ENCODE peak calls at places on chromosomes 1 and 21, in seven cellular contexts. Y is CD8-positive, alpha-beta memory T cell; G is breast epithelium; J is CD4-positive, CD25-positive, alpha-beta regulatory T cell; Z is adrenal gland; E is A673; U is aorta. N is an unnamed sample.

GRCh38 chr1:16900771-16901170 is 5.0 kb downstream of the RNU1-2 start:
- DNase-seq in Z (no peak), E (no peak), J (no peak), Y (no peak), G (no peak), U (no peak), N (no peak)

GRCh38 chr1:192610114-192610958 is 25.6 kb upstream of the RGS13 start:
- DNase-seq in E (peak; percentile 66), J (peak; percentile 33), Z (no peak), Y (peak; percentile 12), G (no peak), U (no peak), N (no peak)

GRCh38 chr1:75708910-75709309 is 15.6 kb upstream of the ACADM start:
- DNase-seq in G (no peak), U (no peak), Z (no peak), Y (no peak), E (no peak), J (no peak), N (no peak)

GRCh38 chr1:29550119-29550841 is 314.0 kb downstream of the PTPRU start:
- DNase-seq in J (no peak), G (no peak), U (no peak), Y (no peak), E (no peak), Z (no peak), N (no peak)

GRCh38 chr1:8070381-8070811 is 44.3 kb upstream of the ERRFI1 start:
- DNase-seq in E (no peak), G (peak; percentile 68), J (no peak), U (no peak), Z (no peak), Y (no peak), N (no peak)

GRCh38 chr1:155859881-155860841 is 794 bp downstream of the SYT11 start:
- DNase-seq in G (peak; percentile 37), Y (peak; percentile 29), Z (peak; percentile 60), U (peak; percentile 96), J (peak; percentile 41), E (peak; percentile 81), N (peak; percentile 55)

GRCh38 chr1:154941332-154941995 is 4.9 kb upstream of the PMVK start:
- DNase-seq in U (no peak), J (no peak), Y (no peak), E (no peak), G (no peak), Z (peak; percentile 95), N (no peak)

GRCh38 chr1:206757524-206758266 is 12.9 kb upstream of the IL19 start:
- DNase-seq in U (no peak), Y (peak; percentile 81), E (no peak), Z (no peak), G (no peak), J (peak; percentile 79), N (no peak)

GRCh38 chr1:67650061-67650460 is 34.9 kb upstream of the GADD45A start:
- DNase-seq in G (no peak), U (no peak), J (no peak), E (peak; percentile 9), Z (no peak), Y (no peak), N (no peak)

GRCh38 chr1:36040238-36040637 is 43.7 kb upstream of the TEKT2 start:
- DNase-seq in U (no peak), G (no peak), J (no peak), Z (no peak), Y (no peak), E (no peak), N (no peak)
- H3K36me3 ChIP-seq in U (no peaks in the 10 kb centered on the region), G (peaks cover 5% of the 10 kb centered on the region), J (peaks cover 62% of the 10 kb centered on the region), Z (peaks cover 54% of the 10 kb centered on the region), Y (peaks cover 32% of the 10 kb centered on the region), E (peaks cover 40% of the 10 kb centered on the region), N (peaks cover 59% of the 10 kb centered on the region)

GRCh38 chr1:21295059-21295401 is 4.8 kb upstream of the ECE1 start:
- DNase-seq in U (no peak), Z (peak; percentile 75), J (no peak), E (no peak), G (no peak), Y (no peak), N (no peak)

GRCh38 chr1:21293537-21294265 is 3.4 kb upstream of the ECE1 start:
- DNase-seq in Z (no peak), E (no peak), J (peak; percentile 72), Y (peak; percentile 71), U (no peak), G (no peak), N (no peak)

GRCh38 chr1:21296509-21297354 is 6.5 kb upstream of the ECE1 start:
- DNase-seq in E (no peak), Z (peak; percentile 86), U (no peak), G (no peak), J (no peak), Y (no peak), N (no peak)

GRCh38 chr1:21294266-21295058 is 4.2 kb upstream of the ECE1 start:
- DNase-seq in U (no peak), G (no peak), E (no peak), Z (peak; percentile 63), Y (peak; percentile 90), J (peak; percentile 95), N (peak; percentile 80)

GRCh38 chr1:21295545-21295944 is 5.3 kb upstream of the ECE1 start:
- DNase-seq in U (no peak), J (no peak), G (no peak), E (no peak), Y (no peak), Z (no peak), N (no peak)
- H3K4me1 ChIP-seq in U (no peaks in the 10 kb centered on the region), J (peaks cover 96% of the 10 kb centered on the region), G (peaks cover 12% of the 10 kb centered on the region), E (peaks cover 4% of the 10 kb centered on the region), Y (peaks cover 91% of the 10 kb centered on the region), Z (peaks cover 22% of the 10 kb centered on the region), N (peaks cover 37% of the 10 kb centered on the region)

DNA sequence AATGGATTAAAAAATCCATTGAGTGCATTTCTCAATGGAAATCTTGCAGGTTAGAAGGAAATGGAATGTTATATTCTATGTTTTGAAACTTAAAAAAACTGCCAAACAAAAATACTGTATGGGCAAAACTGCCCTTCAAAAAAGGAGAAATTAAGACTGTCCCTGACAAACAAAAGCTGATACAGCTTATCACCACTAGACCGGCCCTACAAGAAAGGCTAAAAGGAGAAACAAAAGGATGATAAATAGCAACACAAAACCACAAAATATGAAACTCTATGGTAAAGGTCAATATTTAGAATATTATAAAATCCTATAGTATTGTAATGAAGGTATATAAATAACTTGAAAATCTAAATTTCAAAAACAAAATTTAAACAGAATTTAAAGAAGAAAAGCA is 60.0 kb downstream of the SLC25A24 start:
- DNase-seq in J (no peak), E (no peak), Y (no peak), G (no peak), U (no peak), Z (no peak), N (no peak)
- H3K36me3 ChIP-seq in J (peaks cover 46% of the 10 kb centered on the region), E (peaks cover 17% of the 10 kb centered on the region), Y (no peaks in the 10 kb centered on the region), G (no peaks in the 10 kb centered on the region), U (peaks cover 5% of the 10 kb centered on the region), Z (peaks cover 28% of the 10 kb centered on the region), N (peaks cover 24% of the 10 kb centered on the region)

GRCh38 chr1:51504806-51505525 is 14.1 kb downstream of the EPS15 start:
- DNase-seq in Y (no peak), G (no peak), Z (no peak), E (no peak), J (no peak), U (no peak), N (no peak)
- H3K4me1 ChIP-seq in Y (peaks cover 18% of the 10 kb centered on the region), G (no peaks in the 10 kb centered on the region), Z (peaks cover 19% of the 10 kb centered on the region), E (peaks cover 15% of the 10 kb centered on the region), J (peaks cover 27% of the 10 kb centered on the region), U (no peaks in the 10 kb centered on the region), N (peaks cover 49% of the 10 kb centered on the region)

DNA sequence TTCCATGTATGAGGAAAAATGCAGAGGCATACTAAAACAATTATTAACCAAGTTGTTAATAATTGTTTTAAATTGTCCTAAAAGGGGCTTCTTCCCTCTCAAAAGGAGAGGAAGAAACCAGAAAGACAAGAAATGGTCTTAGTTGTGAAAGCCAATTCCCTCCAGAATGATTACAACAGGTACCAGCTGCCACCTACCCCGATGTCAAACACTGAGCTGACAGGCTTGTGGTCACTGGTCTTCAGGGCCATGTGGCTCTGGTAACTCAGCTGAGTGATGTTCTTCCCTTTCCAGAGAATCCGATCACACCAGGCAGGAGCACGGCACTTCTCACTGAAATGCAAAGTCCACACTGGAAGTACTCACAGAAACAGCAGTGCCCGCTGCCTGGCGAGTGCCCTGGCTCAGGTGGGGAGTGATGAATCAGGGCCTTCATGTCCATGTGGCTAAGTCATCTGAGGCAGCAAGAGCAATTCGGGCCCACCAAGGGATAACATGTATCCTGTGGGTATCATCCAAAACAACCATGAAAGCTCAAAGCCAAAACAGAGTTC is 18.7 kb upstream of the MTF1 start:
- DNase-seq in J (no peak), Y (no peak), G (no peak), E (no peak), U (no peak), Z (no peak), N (no peak)
- H3K36me3 ChIP-seq in J (peaks cover 75% of the 10 kb centered on the region), Y (peaks cover 56% of the 10 kb centered on the region), G (no peaks in the 10 kb centered on the region), E (peaks cover 23% of the 10 kb centered on the region), U (peaks cover 13% of the 10 kb centered on the region), Z (peaks cover 94% of the 10 kb centered on the region), N (no peaks in the 10 kb centered on the region)

GRCh38 chr21:41453761-41454160 is 27.7 kb downstream of the MX1 start:
- DNase-seq in Z (no peak), E (no peak), U (no peak), Y (no peak), J (no peak), G (no peak), N (no peak)

GRCh38 chr21:41458121-41458520 is 32.1 kb downstream of the MX1 start:
- DNase-seq in Y (no peak), E (no peak), U (no peak), J (no peak), Z (no peak), G (no peak), N (no peak)

GRCh38 chr21:41451753-41452676 is 26.0 kb downstream of the MX1 start:
- DNase-seq in J (no peak), G (no peak), E (no peak), U (no peak), Z (no peak), Y (no peak), N (peak; percentile 59)

GRCh38 chr21:41449613-41450012 is 23.6 kb downstream of the MX1 start:
- DNase-seq in G (no peak), J (no peak), E (no peak), Z (no peak), U (no peak), Y (no peak), N (no peak)

DNA sequence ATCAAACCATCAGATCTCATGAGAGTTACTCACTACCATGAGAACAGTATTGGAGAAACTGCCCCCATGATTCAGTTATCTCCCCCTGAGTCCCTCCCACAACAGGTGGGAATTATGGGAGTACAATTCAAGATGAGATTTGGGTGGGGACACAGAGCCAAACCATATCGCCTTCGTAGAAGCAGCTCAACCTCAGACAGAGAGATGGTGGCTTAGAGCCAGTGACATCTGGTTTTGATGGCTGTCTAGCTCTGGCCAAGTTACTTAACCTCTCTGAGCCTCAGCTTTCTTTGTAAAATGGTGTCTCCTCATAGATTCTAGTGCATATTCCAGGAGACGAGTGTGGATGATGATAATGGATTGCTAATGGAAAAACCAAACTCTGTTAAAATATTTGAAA is 27.2 kb downstream of the MX1 start:
- DNase-seq in U (no peak), Z (no peak), G (no peak), E (no peak), J (no peak), Y (no peak), N (no peak)
- H3K4me1 ChIP-seq in U (no peaks in the 10 kb centered on the region), Z (no peaks in the 10 kb centered on the region), G (no peaks in the 10 kb centered on the region), E (no peaks in the 10 kb centered on the region), J (no peaks in the 10 kb centered on the region), Y (no peaks in the 10 kb centered on the region), N (no peaks in the 10 kb centered on the region)

N was measured in transverse colon.